ENCODE peak calls at places on chromosomes 16 and 17, in nine cellular contexts. One of them, this sample, is unnamed.

GRCh38 chr17:21125862-21126261 is 902 bp upstream of the DHRS7B start:
- DNase-seq in sigmoid colon: no peak
- DNase-seq in A549: no peak
- DNase-seq in HepG2: no peak
- DNase-seq in suprapubic skin: no peak
- DNase-seq in tibial nerve: peak
- DNase-seq in esophagus muscularis mucosa: no peak
- DNase-seq in stomach: no peak
- DNase-seq in SK-N-SH: no peak
- DNase-seq in this sample: no peak

GRCh38 chr17:18156171-18156975 is 27.3 kb upstream of the ALKBH5 start:
- DNase-seq in HepG2: no peak
- DNase-seq in SK-N-SH: no peak
- DNase-seq in esophagus muscularis mucosa: no peak
- DNase-seq in suprapubic skin: no peak
- DNase-seq in sigmoid colon: no peak
- DNase-seq in stomach: no peak
- DNase-seq in A549: no peak
- DNase-seq in tibial nerve: no peak
- DNase-seq in this sample: no peak

GRCh38 chr17:29115906-29116651 is 64.1 kb downstream of the MYO18A start:
- DNase-seq in A549: peak
- DNase-seq in tibial nerve: no peak
- DNase-seq in sigmoid colon: no peak
- DNase-seq in HepG2: peak
- DNase-seq in stomach: no peak
- DNase-seq in SK-N-SH: peak
- DNase-seq in esophagus muscularis mucosa: no peak
- DNase-seq in suprapubic skin: no peak
- DNase-seq in this sample: no peak

GRCh38 chr17:50173335-50173941 is 7.6 kb downstream of the SGCA start:
- DNase-seq in suprapubic skin: no peak
- DNase-seq in sigmoid colon: no peak
- DNase-seq in HepG2: no peak
- DNase-seq in A549: no peak
- DNase-seq in esophagus muscularis mucosa: no peak
- DNase-seq in SK-N-SH: peak
- DNase-seq in stomach: no peak
- DNase-seq in tibial nerve: no peak
- DNase-seq in this sample: peak

GRCh38 chr17:32588982-32589381 is 102.2 kb downstream of the CDK5R1 start:
- DNase-seq in SK-N-SH: peak
- DNase-seq in A549: peak
- DNase-seq in HepG2: peak
- DNase-seq in stomach: no peak
- DNase-seq in tibial nerve: no peak
- DNase-seq in sigmoid colon: no peak
- DNase-seq in suprapubic skin: no peak
- DNase-seq in esophagus muscularis mucosa: no peak
- DNase-seq in this sample: no peak

GRCh38 chr17:1792495-1793446 is 30.9 kb downstream of the SERPINF1 start:
- DNase-seq in suprapubic skin: no peak
- DNase-seq in sigmoid colon: no peak
- DNase-seq in tibial nerve: no peak
- DNase-seq in HepG2: no peak
- DNase-seq in stomach: no peak
- DNase-seq in SK-N-SH: peak
- DNase-seq in esophagus muscularis mucosa: no peak
- DNase-seq in A549: no peak
- DNase-seq in this sample: no peak

GRCh38 chr17:58307468-58308172 is 21.0 kb downstream of the TSPOAP1 start:
- DNase-seq in stomach: peak
- DNase-seq in A549: no peak
- DNase-seq in esophagus muscularis mucosa: peak
- DNase-seq in sigmoid colon: peak
- DNase-seq in suprapubic skin: no peak
- DNase-seq in tibial nerve: no peak
- DNase-seq in SK-N-SH: peak
- DNase-seq in HepG2: no peak
- DNase-seq in this sample: no peak

GRCh38 chr16:2846511-2847310 is 11.3 kb downstream of the PRSS22 start:
- DNase-seq in suprapubic skin: no peak
- DNase-seq in stomach: no peak
- DNase-seq in HepG2: no peak
- DNase-seq in sigmoid colon: no peak
- DNase-seq in esophagus muscularis mucosa: no peak
- DNase-seq in tibial nerve: no peak
- DNase-seq in A549: peak
- DNase-seq in SK-N-SH: no peak
- DNase-seq in this sample: no peak

GRCh38 chr17:65670667-65671371 is 109.4 kb upstream of the AXIN2 start:
- DNase-seq in sigmoid colon: no peak
- DNase-seq in esophagus muscularis mucosa: no peak
- DNase-seq in suprapubic skin: no peak
- DNase-seq in A549: no peak
- DNase-seq in stomach: no peak
- DNase-seq in HepG2: peak
- DNase-seq in tibial nerve: no peak
- DNase-seq in SK-N-SH: no peak
- DNase-seq in this sample: no peak

GRCh38 chr16:85838876-85839585 is 39.5 kb downstream of the COX4I1 start:
- DNase-seq in sigmoid colon: no peak
- DNase-seq in esophagus muscularis mucosa: no peak
- DNase-seq in tibial nerve: no peak
- DNase-seq in suprapubic skin: no peak
- DNase-seq in A549: no peak
- DNase-seq in SK-N-SH: no peak
- DNase-seq in stomach: no peak
- DNase-seq in HepG2: no peak
- DNase-seq in this sample: no peak

GRCh38 chr16:11139624-11140375 is 116.2 kb downstream of the SOCS1 start:
- DNase-seq in stomach: no peak
- DNase-seq in sigmoid colon: no peak
- DNase-seq in suprapubic skin: no peak
- DNase-seq in tibial nerve: no peak
- DNase-seq in A549: no peak
- DNase-seq in esophagus muscularis mucosa: no peak
- DNase-seq in HepG2: peak
- DNase-seq in SK-N-SH: no peak
- DNase-seq in this sample: no peak

GRCh38 chr17:6172642-6173330 is 102.6 kb downstream of the WSCD1 start:
- DNase-seq in esophagus muscularis mucosa: no peak
- DNase-seq in SK-N-SH: no peak
- DNase-seq in sigmoid colon: no peak
- DNase-seq in HepG2: no peak
- DNase-seq in suprapubic skin: no peak
- DNase-seq in tibial nerve: no peak
- DNase-seq in stomach: no peak
- DNase-seq in A549: no peak
- DNase-seq in this sample: no peak

GRCh38 chr16:29826342-29826695 is 6.1 kb downstream of the MVP start:
- DNase-seq in tibial nerve: no peak
- DNase-seq in SK-N-SH: no peak
- DNase-seq in sigmoid colon: no peak
- DNase-seq in suprapubic skin: no peak
- DNase-seq in stomach: no peak
- DNase-seq in esophagus muscularis mucosa: no peak
- DNase-seq in HepG2: no peak
- DNase-seq in A549: no peak
- DNase-seq in this sample: no peak

GRCh38 chr17:72710185-72710584 is 382.3 kb downstream of the SLC39A11 start:
- DNase-seq in esophagus muscularis mucosa: no peak
- DNase-seq in SK-N-SH: no peak
- DNase-seq in suprapubic skin: no peak
- DNase-seq in A549: no peak
- DNase-seq in HepG2: no peak
- DNase-seq in tibial nerve: no peak
- DNase-seq in stomach: no peak
- DNase-seq in sigmoid colon: no peak
- DNase-seq in this sample: no peak
- H3K4me3 ChIP-seq in esophagus muscularis mucosa: no peak
- H3K4me3 ChIP-seq in SK-N-SH: no peak
- H3K4me3 ChIP-seq in suprapubic skin: no peak
- H3K4me3 ChIP-seq in A549: no peak
- H3K4me3 ChIP-seq in HepG2: no peak
- H3K4me3 ChIP-seq in tibial nerve: no peak
- H3K4me3 ChIP-seq in stomach: no peak
- H3K4me3 ChIP-seq in sigmoid colon: no peak
- H3K4me3 ChIP-seq in this sample: no peak

GRCh38 chr17:42268236-42268635 is 8.0 kb downstream of the STAT5B start:
- DNase-seq in SK-N-SH: no peak
- DNase-seq in esophagus muscularis mucosa: no peak
- DNase-seq in suprapubic skin: no peak
- DNase-seq in tibial nerve: no peak
- DNase-seq in HepG2: no peak
- DNase-seq in A549: no peak
- DNase-seq in sigmoid colon: no peak
- DNase-seq in stomach: no peak
- DNase-seq in this sample: no peak
- TF ChIP-seq EP300 in SK-N-SH: no peak
- TF ChIP-seq EP300 in esophagus muscularis mucosa: no peak
- TF ChIP-seq EP300 in suprapubic skin: no peak
- TF ChIP-seq EP300 in tibial nerve: no peak
- TF ChIP-seq EP300 in HepG2: no peak
- TF ChIP-seq EP300 in A549: no peak
- TF ChIP-seq EP300 in sigmoid colon: no peak
- TF ChIP-seq EP300 in stomach: no peak
- TF ChIP-seq EP300 in this sample: no peak

GRCh38 chr16:79466111-79466510 is 134.4 kb downstream of the MAF start:
- DNase-seq in sigmoid colon: no peak
- DNase-seq in tibial nerve: no peak
- DNase-seq in SK-N-SH: no peak
- DNase-seq in esophagus muscularis mucosa: no peak
- DNase-seq in suprapubic skin: no peak
- DNase-seq in A549: no peak
- DNase-seq in stomach: no peak
- DNase-seq in HepG2: no peak
- DNase-seq in this sample: no peak
- H3K4me3 ChIP-seq in sigmoid colon: no peak
- H3K4me3 ChIP-seq in tibial nerve: no peak
- H3K4me3 ChIP-seq in SK-N-SH: no peak
- H3K4me3 ChIP-seq in esophagus muscularis mucosa: no peak
- H3K4me3 ChIP-seq in suprapubic skin: no peak
- H3K4me3 ChIP-seq in A549: no peak
- H3K4me3 ChIP-seq in stomach: no peak
- H3K4me3 ChIP-seq in HepG2: no peak
- H3K4me3 ChIP-seq in this sample: no peak

DNA sequence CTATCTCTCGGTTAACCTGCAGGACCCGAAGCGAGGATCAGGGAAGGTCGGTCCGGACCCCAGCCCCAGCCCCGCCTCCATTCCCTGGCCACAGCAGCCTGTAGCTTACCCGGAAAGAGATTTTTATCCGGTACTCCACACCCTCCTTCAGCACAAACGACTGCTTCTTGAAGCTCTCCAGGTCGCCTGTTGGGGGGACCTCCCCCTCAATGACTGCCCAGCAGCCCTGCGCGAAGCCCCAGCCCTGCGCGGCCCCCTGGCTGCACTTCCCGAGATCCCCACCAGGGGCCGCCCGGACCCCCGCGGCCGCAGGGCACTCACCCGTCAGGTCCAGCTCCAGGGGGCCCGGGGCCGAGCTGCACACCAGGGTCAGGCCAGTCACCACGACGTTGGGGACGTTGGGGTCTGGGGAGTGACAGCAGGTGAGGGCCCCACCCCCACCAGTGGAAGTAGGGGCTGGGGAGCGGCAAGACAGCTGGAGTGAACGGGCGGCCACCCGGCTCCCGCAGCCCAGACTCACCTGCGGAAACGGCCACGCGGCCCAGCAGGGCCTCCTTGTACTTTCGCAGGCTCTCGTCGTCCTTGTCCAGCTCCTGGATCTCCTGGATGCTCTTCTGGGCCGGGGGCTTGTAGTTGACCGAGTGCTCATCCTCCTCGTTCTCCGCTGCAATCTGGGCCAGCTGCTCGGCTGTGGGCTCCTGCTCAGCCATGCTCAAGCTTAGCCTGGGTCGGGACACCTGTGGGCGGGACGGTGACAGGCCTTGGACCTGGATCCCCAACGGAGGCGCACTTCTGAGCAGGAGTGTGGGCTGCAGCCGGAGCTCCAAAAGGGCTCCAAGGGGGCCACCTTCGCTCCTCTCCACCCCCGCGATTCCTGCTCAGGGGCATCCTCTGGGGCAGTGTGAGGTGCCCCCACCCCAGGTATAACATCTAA is 1.6 kb downstream of the ARHGDIA start:
- DNase-seq in esophagus muscularis mucosa: no peak
- DNase-seq in suprapubic skin: no peak
- DNase-seq in sigmoid colon: peak
- DNase-seq in SK-N-SH: peak
- DNase-seq in tibial nerve: no peak
- DNase-seq in A549: peak
- DNase-seq in HepG2: no peak
- DNase-seq in stomach: peak
- DNase-seq in this sample: peak
- TF ChIP-seq EP300 in esophagus muscularis mucosa: no peak
- TF ChIP-seq EP300 in suprapubic skin: no peak
- TF ChIP-seq EP300 in sigmoid colon: no peak
- TF ChIP-seq EP300 in SK-N-SH: no peak
- TF ChIP-seq EP300 in tibial nerve: no peak
- TF ChIP-seq EP300 in A549: no peak
- TF ChIP-seq EP300 in HepG2: no peak
- TF ChIP-seq EP300 in stomach: no peak
- TF ChIP-seq EP300 in this sample: no peak